ENCODE peak calls at places on chromosomes 5 and 9, in four cellular contexts. A is GM12878, W is K562, D is endothelial cell of umbilical vein. J is an unnamed sample.

GRCh38 chr5:152593388-152593787 is 188.3 kb upstream of the NMUR2 start:
- DNase-seq in A (no peak), W (no peak), D (no peak), J (no peak)

GRCh38 chr5:113123563-113123962 is 147.0 kb downstream of the DCP2 start:
- DNase-seq in A (no peak), W (no peak), D (peak), J (no peak)

GRCh38 chr5:177133845-177134652 is 476 bp downstream of the NSD1 start:
- DNase-seq in A (no peak), W (peak), D (peak), J (peak)

GRCh38 chr5:147177125-147177840 is 57.5 kb upstream of the STK32A start:
- DNase-seq in A (no peak), W (no peak), D (no peak), J (peak)

GRCh38 chr5:130135506-130135905 is 231.2 kb downstream of the CHSY3 start:
- DNase-seq in A (no peak), W (no peak), D (peak), J (peak)

GRCh38 chr9:95733687-95734659 is 141.5 kb upstream of the ERCC6L2 start:
- DNase-seq in A (no peak), W (no peak), D (no peak), J (no peak)

GRCh38 chr9:4962085-4962484 is 23.0 kb upstream of the JAK2 start:
- DNase-seq in A (no peak), W (no peak), D (no peak), J (no peak)

GRCh38 chr5:152369298-152369697 is 35.8 kb downstream of the NMUR2 start:
- DNase-seq in A (no peak), W (no peak), D (no peak), J (no peak)

GRCh38 chr5:90307386-90308181 is 102.0 kb downstream of the CETN3 start:
- DNase-seq in A (no peak), W (no peak), D (no peak), J (no peak)

GRCh38 chr9:15187589-15187988 is 119.4 kb downstream of the TTC39B start:
- DNase-seq in A (no peak), W (no peak), D (no peak), J (no peak)

DNA sequence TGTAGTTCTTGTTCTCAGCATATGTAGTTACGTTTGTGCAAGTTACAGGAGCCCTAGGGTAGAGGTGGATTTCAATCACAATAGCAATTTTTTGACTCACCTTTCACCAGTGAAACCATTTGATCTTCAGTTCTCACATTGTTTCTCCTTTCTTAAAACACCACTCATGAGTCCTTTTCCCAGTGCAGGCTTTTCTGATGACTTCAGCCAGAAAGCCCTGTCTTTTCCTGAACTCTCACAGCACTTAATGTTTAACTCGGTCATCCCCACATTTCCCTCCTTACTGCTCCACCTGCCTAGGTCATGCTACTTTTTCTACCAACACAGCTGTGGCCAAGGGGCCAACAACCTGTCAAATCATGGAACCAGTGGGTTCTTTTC is 37.9 kb downstream of the ARHGEF28 start:
- DNase-seq in A (peak), W (no peak), D (no peak), J (no peak)
- TF ChIP-seq FOS in A (no peak), W (no peak), D (no peak), J (no peak)

GRCh38 chr5:172875372-172876279 is 41.6 kb downstream of the ERGIC1 start:
- DNase-seq in A (no peak), W (no peak), D (no peak), J (no peak)
- TF ChIP-seq FOS in A (no peak), W (no peak), D (no peak), J (no peak)

DNA sequence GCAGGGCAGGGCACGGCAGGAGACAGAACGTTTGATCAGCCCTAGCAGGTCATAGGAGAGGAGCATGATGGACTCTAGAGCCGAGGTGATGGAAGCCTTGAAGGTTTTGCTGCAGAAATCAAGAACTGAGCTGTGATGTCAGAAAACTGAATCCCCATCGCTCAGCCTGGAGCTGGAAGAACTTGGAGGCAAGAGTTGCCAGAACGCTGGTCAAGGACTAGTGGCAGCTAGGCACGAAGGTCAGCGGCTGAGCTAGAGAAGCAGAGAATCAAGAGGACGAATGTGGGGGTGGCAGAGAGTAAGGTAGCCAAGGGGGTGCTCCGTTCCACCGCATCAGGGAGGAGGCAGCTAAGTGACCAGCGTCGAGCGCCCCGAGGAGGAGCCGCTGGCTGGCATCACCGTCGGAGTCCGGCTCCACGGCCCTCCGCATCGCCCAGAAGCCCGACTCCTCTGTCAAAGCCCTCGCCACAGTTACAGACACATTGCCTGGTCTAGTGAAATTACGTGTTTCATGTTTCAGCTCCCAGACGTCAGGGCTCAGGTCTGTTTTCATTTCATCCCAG is 1.2 kb upstream of the GALNT10 start:
- DNase-seq in A (no peak), W (no peak), D (peak), J (no peak)
- TF ChIP-seq FOS in A (no peak), W (no peak), D (no peak), J (no peak)

GRCh38 chr9:89755835-89756234 is 151.0 kb downstream of the GADD45G start:
- DNase-seq in A (no peak), W (no peak), D (no peak), J (peak)

GRCh38 chr9:89754223-89754622 is 149.4 kb downstream of the GADD45G start:
- DNase-seq in A (no peak), W (no peak), D (no peak), J (no peak)

GRCh38 chr9:89757776-89758528 is 153.1 kb downstream of the GADD45G start:
- DNase-seq in A (no peak), W (no peak), D (no peak), J (no peak)

GRCh38 chr9:89759563-89759962 is 154.8 kb downstream of the GADD45G start:
- DNase-seq in A (no peak), W (no peak), D (no peak), J (no peak)

DNA sequence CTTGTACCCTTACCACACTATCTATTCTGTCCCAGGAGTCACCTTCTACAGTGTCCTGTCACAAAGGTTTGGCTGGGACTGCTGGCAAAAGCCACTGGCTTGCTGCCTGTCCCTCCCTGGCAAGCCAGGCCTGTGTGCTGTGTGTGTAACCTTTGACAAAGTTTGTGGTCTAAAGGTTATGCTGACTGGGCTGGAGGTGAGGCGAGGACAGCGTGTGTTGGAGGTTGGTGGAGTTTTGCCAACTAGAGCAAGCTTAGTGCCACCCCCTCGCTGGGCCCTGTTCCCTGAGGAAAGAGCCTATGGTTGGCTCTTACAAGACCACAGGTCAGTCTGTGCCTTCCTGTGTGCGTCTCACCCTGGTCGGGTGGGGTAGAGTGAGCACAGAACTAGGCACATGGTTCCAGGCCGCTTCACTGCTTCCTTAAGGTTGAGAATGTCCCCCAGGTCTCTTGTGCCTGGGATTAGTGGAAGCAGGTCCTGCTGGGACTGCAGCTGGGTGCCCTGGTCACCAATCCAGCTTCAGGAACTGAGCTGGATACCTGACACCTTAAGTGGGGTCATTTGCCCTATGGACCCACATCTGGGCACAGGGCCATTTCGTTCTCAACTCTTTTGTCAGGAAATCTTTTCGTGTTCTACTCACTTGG is 152.2 kb downstream of the GADD45G start:
- DNase-seq in A (no peak), W (no peak), D (no peak), J (no peak)
- TF ChIP-seq FOS in A (no peak), W (no peak), D (no peak), J (no peak)

GRCh38 chr5:62206150-62206829 is 99.7 kb upstream of the KIF2A start:
- DNase-seq in A (no peak), W (no peak), D (no peak), J (no peak)
- TF ChIP-seq FOS in A (no peak), W (no peak), D (no peak), J (no peak)

GRCh38 chr5:41408676-41409443 is 101.5 kb downstream of the PLCXD3 start:
- DNase-seq in A (no peak), W (no peak), D (no peak), J (peak)
- TF ChIP-seq FOS in A (no peak), W (no peak), D (no peak), J (peak)

GRCh38 chr5:141492168-141492885 is 3.4 kb downstream of the PCDHGC5 start:
- DNase-seq in A (no peak), W (no peak), D (no peak), J (no peak)
- TF ChIP-seq FOS in A (no peak), W (no peak), D (no peak), J (no peak)

DNA sequence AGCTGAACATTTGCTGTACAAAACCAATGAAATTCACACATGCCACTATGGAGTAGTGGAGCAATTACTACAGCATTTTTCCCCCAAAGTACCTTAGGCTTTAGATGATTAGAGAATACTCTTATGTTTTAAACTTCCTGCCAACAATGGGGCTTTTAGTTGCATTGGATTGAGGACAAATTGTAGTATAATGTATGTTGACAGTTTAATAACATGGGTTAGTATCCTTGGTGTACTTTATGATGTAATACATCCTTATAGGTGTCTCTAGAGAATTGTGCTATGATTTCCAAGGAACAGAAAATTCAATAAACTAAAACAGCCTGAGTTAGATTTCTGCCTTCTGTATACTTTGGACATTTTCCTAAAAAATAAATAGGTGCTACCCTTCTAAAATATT is 422.7 kb upstream of the GRAMD2B start:
- DNase-seq in A (no peak), W (no peak), D (no peak), J (no peak)
- TF ChIP-seq FOS in A (no peak), W (no peak), D (no peak), J (no peak)

GRCh38 chr9:98806394-98807069 is 938 bp upstream of the GALNT12 start:
- DNase-seq in A (no peak), W (no peak), D (no peak), J (peak)

GRCh38 chr9:98805506-98806272 is 1.8 kb upstream of the GALNT12 start:
- DNase-seq in A (no peak), W (no peak), D (no peak), J (peak)

GRCh38 chr9:98807811-98808195 is 333 bp downstream of the GALNT12 start:
- DNase-seq in A (no peak), W (no peak), D (no peak), J (no peak)

GRCh38 chr9:98808411-98808815 is 943 bp downstream of the GALNT12 start:
- DNase-seq in A (no peak), W (peak), D (no peak), J (no peak)

DNA sequence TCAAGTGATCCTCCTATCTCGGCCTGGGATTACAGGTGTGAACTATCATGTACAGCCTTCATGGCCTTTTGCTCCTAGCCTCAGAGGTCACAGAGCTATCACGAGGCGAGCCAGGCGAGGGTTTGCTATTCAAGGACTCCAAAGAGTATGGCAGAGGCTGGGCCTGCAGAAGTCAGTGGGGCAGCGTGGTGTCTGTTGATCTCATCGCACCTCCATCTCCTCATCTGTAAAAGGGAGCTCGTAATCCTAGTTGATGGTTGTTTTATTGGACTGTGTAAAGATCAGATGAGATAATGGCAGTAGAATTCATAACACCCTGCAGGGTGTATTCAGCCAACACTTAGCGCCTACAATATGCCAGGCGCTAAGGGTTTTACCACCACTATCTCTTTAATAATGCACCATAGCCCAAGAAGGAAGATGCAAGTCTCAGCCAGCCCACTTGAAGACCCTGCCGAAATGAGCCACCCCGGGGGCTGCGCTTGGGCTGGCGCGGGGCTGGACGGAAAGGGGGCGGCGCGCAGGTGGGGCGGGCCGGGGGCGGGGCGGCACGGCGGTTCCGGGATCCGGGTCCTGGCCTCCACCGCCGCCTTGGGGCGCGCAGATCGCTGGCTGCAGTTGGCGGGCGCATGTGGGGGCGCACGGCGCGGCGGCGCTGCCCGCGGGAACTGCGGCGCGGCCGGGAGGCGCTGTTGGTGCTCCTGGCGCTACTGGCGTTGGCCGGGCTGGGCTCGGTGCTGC is at the start of gene GALNT12:
- DNase-seq in A (no peak), W (peak), D (no peak), J (no peak)
- TF ChIP-seq FOS in A (no peak), W (no peak), D (no peak), J (no peak)

J was measured in IMR-90.